ENCODE peak calls at places on chromosome 2, in five cellular contexts. One of them, this sample, is unnamed.

GRCh38 chr2:219041252-219041651 is at the start of gene CFAP65:
- DNase-seq in WERI-Rb-1: peak
- DNase-seq in GM04504: no peak
- DNase-seq in neural progenitor cell: peak
- DNase-seq in suprapubic skin: no peak
- DNase-seq in this sample: peak

GRCh38 chr2:231191896-231192872 is 6.2 kb upstream of the ARMC9 start:
- DNase-seq in neural progenitor cell: peak
- DNase-seq in suprapubic skin: peak
- DNase-seq in GM04504: peak
- DNase-seq in WERI-Rb-1: peak
- DNase-seq in this sample: no peak

GRCh38 chr2:241141214-241141770 is 8.0 kb downstream of the PASK start:
- DNase-seq in GM04504: no peak
- DNase-seq in neural progenitor cell: no peak
- DNase-seq in suprapubic skin: no peak
- DNase-seq in WERI-Rb-1: no peak
- DNase-seq in this sample: no peak

GRCh38 chr2:179332903-179333302 is 68.3 kb upstream of the SESTD1 start:
- DNase-seq in WERI-Rb-1: no peak
- DNase-seq in GM04504: no peak
- DNase-seq in suprapubic skin: no peak
- DNase-seq in neural progenitor cell: no peak
- DNase-seq in this sample: no peak

GRCh38 chr2:180655842-180656454 is 324.5 kb upstream of the UBE2E3 start:
- DNase-seq in WERI-Rb-1: no peak
- DNase-seq in suprapubic skin: no peak
- DNase-seq in GM04504: no peak
- DNase-seq in neural progenitor cell: no peak
- DNase-seq in this sample: no peak

GRCh38 chr2:169928463-169928864 is 101.2 kb downstream of the UBR3 start:
- DNase-seq in neural progenitor cell: peak
- DNase-seq in GM04504: peak
- DNase-seq in suprapubic skin: no peak
- DNase-seq in WERI-Rb-1: no peak
- DNase-seq in this sample: no peak

GRCh38 chr2:211085056-211085680 is 528.8 kb downstream of the CPS1 start:
- DNase-seq in WERI-Rb-1: peak
- DNase-seq in suprapubic skin: no peak
- DNase-seq in GM04504: peak
- DNase-seq in neural progenitor cell: peak
- DNase-seq in this sample: no peak

GRCh38 chr2:30756971-30757370 is 50.3 kb downstream of the CAPN13 start:
- DNase-seq in WERI-Rb-1: no peak
- DNase-seq in suprapubic skin: no peak
- DNase-seq in GM04504: no peak
- DNase-seq in neural progenitor cell: no peak
- DNase-seq in this sample: no peak

GRCh38 chr2:96602330-96602823 is 35.7 kb downstream of the KANSL3 start:
- DNase-seq in suprapubic skin: no peak
- DNase-seq in WERI-Rb-1: no peak
- DNase-seq in neural progenitor cell: no peak
- DNase-seq in GM04504: no peak
- DNase-seq in this sample: no peak

GRCh38 chr2:627340-627709 is 49.9 kb downstream of the TMEM18 start:
- DNase-seq in WERI-Rb-1: no peak
- DNase-seq in suprapubic skin: no peak
- DNase-seq in neural progenitor cell: peak
- DNase-seq in GM04504: no peak
- DNase-seq in this sample: no peak

GRCh38 chr2:128187032-128187654 is 96.1 kb downstream of the UGGT1 start:
- DNase-seq in neural progenitor cell: peak
- DNase-seq in WERI-Rb-1: peak
- DNase-seq in GM04504: peak
- DNase-seq in suprapubic skin: no peak
- DNase-seq in this sample: no peak

GRCh38 chr2:120545521-120546076 is 190.1 kb upstream of the GLI2 start:
- DNase-seq in suprapubic skin: no peak
- DNase-seq in WERI-Rb-1: no peak
- DNase-seq in GM04504: no peak
- DNase-seq in neural progenitor cell: no peak
- DNase-seq in this sample: no peak

GRCh38 chr2:66982766-66983165 is 414.4 kb upstream of the ETAA1 start:
- DNase-seq in suprapubic skin: no peak
- DNase-seq in GM04504: no peak
- DNase-seq in neural progenitor cell: no peak
- DNase-seq in WERI-Rb-1: no peak
- DNase-seq in this sample: no peak

GRCh38 chr2:72148975-72149555 is 1.4 kb upstream of the CYP26B1 start:
- DNase-seq in suprapubic skin: peak
- DNase-seq in WERI-Rb-1: peak
- DNase-seq in GM04504: no peak
- DNase-seq in neural progenitor cell: peak
- DNase-seq in this sample: no peak

GRCh38 chr2:160392201-160392600 is 101.4 kb downstream of the RBMS1 start:
- DNase-seq in neural progenitor cell: no peak
- DNase-seq in GM04504: no peak
- DNase-seq in suprapubic skin: no peak
- DNase-seq in WERI-Rb-1: no peak
- DNase-seq in this sample: no peak

GRCh38 chr2:179877601-179878364 is 16.4 kb upstream of the ZNF385B start:
- DNase-seq in GM04504: no peak
- DNase-seq in neural progenitor cell: no peak
- DNase-seq in suprapubic skin: no peak
- DNase-seq in WERI-Rb-1: no peak
- DNase-seq in this sample: no peak

GRCh38 chr2:136132840-136133570 is 15.1 kb upstream of the CXCR4 start:
- DNase-seq in GM04504: no peak
- DNase-seq in neural progenitor cell: no peak
- DNase-seq in WERI-Rb-1: no peak
- DNase-seq in suprapubic skin: no peak
- DNase-seq in this sample: no peak

GRCh38 chr2:174981336-174981735 is 23.8 kb downstream of the CHN1 start:
- DNase-seq in suprapubic skin: no peak
- DNase-seq in WERI-Rb-1: no peak
- DNase-seq in GM04504: no peak
- DNase-seq in neural progenitor cell: no peak
- DNase-seq in this sample: no peak

GRCh38 chr2:96344011-96344410 is 8.4 kb downstream of the NCAPH start:
- DNase-seq in neural progenitor cell: no peak
- DNase-seq in suprapubic skin: no peak
- DNase-seq in GM04504: no peak
- DNase-seq in WERI-Rb-1: no peak
- DNase-seq in this sample: no peak

GRCh38 chr2:101330253-101330921 is 21.9 kb upstream of the RNF149 start:
- DNase-seq in GM04504: no peak
- DNase-seq in neural progenitor cell: peak
- DNase-seq in WERI-Rb-1: no peak
- DNase-seq in suprapubic skin: no peak
- DNase-seq in this sample: peak

GRCh38 chr2:27720004-27720551 is 51.4 kb upstream of the MRPL33 start:
- DNase-seq in WERI-Rb-1: no peak
- DNase-seq in suprapubic skin: no peak
- DNase-seq in GM04504: peak
- DNase-seq in neural progenitor cell: no peak
- DNase-seq in this sample: no peak

GRCh38 chr2:26946841-26947784 is 23.3 kb upstream of the MAPRE3 start:
- DNase-seq in suprapubic skin: no peak
- DNase-seq in WERI-Rb-1: no peak
- DNase-seq in GM04504: no peak
- DNase-seq in neural progenitor cell: no peak
- DNase-seq in this sample: no peak

GRCh38 chr2:224584111-224584764 is 925 bp downstream of the CUL3 start:
- DNase-seq in GM04504: no peak
- DNase-seq in WERI-Rb-1: peak
- DNase-seq in neural progenitor cell: peak
- DNase-seq in suprapubic skin: no peak
- DNase-seq in this sample: no peak

GRCh38 chr2:121360566-121361300 is 75.7 kb upstream of the TFCP2L1 start:
- DNase-seq in suprapubic skin: no peak
- DNase-seq in neural progenitor cell: no peak
- DNase-seq in WERI-Rb-1: no peak
- DNase-seq in GM04504: peak
- DNase-seq in this sample: no peak

GRCh38 chr2:608711-609110 is 68.5 kb downstream of the TMEM18 start:
- DNase-seq in neural progenitor cell: peak
- DNase-seq in WERI-Rb-1: no peak
- DNase-seq in GM04504: no peak
- DNase-seq in suprapubic skin: no peak
- DNase-seq in this sample: no peak

GRCh38 chr2:133438026-133438425 is 130.2 kb downstream of the NCKAP5 start:
- DNase-seq in neural progenitor cell: no peak
- DNase-seq in suprapubic skin: no peak
- DNase-seq in WERI-Rb-1: no peak
- DNase-seq in GM04504: no peak
- DNase-seq in this sample: no peak

GRCh38 chr2:233409286-233409991 is 55.1 kb downstream of the DGKD start:
- DNase-seq in neural progenitor cell: no peak
- DNase-seq in suprapubic skin: no peak
- DNase-seq in WERI-Rb-1: no peak
- DNase-seq in GM04504: no peak
- DNase-seq in this sample: no peak

GRCh38 chr2:59655809-59656208 is 897.6 kb downstream of the BCL11A start:
- DNase-seq in WERI-Rb-1: no peak
- DNase-seq in suprapubic skin: no peak
- DNase-seq in GM04504: no peak
- DNase-seq in neural progenitor cell: no peak
- DNase-seq in this sample: no peak

GRCh38 chr2:105842555-105842954 is 97.8 kb downstream of the NCK2 start:
- DNase-seq in suprapubic skin: no peak
- DNase-seq in GM04504: no peak
- DNase-seq in WERI-Rb-1: no peak
- DNase-seq in neural progenitor cell: no peak
- DNase-seq in this sample: no peak

GRCh38 chr2:36357506-36358316 is 2.1 kb downstream of the CRIM1 start:
- DNase-seq in neural progenitor cell: peak
- DNase-seq in suprapubic skin: no peak
- DNase-seq in WERI-Rb-1: peak
- DNase-seq in GM04504: no peak
- DNase-seq in this sample: peak

GRCh38 chr2:25411753-25412152 is 70.0 kb upstream of the DNMT3A start:
- DNase-seq in neural progenitor cell: no peak
- DNase-seq in suprapubic skin: no peak
- DNase-seq in WERI-Rb-1: no peak
- DNase-seq in GM04504: no peak
- DNase-seq in this sample: no peak

GRCh38 chr2:80579756-80580155 is 275.2 kb upstream of the LRRTM1 start:
- DNase-seq in suprapubic skin: no peak
- DNase-seq in GM04504: no peak
- DNase-seq in neural progenitor cell: peak
- DNase-seq in WERI-Rb-1: no peak
- DNase-seq in this sample: no peak

GRCh38 chr2:100013892-100014677 is 128.3 kb downstream of the AFF3 start:
- DNase-seq in GM04504: peak
- DNase-seq in neural progenitor cell: peak
- DNase-seq in suprapubic skin: no peak
- DNase-seq in WERI-Rb-1: peak
- DNase-seq in this sample: no peak

GRCh38 chr2:177998006-177998405 is 74.6 kb downstream of the PDE11A start:
- DNase-seq in neural progenitor cell: no peak
- DNase-seq in WERI-Rb-1: no peak
- DNase-seq in suprapubic skin: no peak
- DNase-seq in GM04504: peak
- DNase-seq in this sample: no peak

This sample was measured in anterior cingulate cortex.